ENCODE peak calls at places on chromosomes 3 and 15, in four cellular contexts. U, I, M and H are unnamed samples.

GRCh38 chr15:64837502-64837901 is 4.2 kb upstream of the PLEKHO2 start:
- DNase-seq in M (no peak), I (no peak), U (no peak), H (no peak)

GRCh38 chr15:30985081-30985531 is 6.3 kb downstream of the MTMR10 start:
- DNase-seq in M (no peak), I (no peak), U (no peak), H (no peak)

GRCh38 chr3:194521514-194522260 is 34.9 kb upstream of the ATP13A3 start:
- DNase-seq in U (no peak), I (no peak), M (no peak), H (no peak)

GRCh38 chr3:114569186-114569585 is 275.4 kb downstream of the TIGIT start:
- DNase-seq in I (no peak), M (no peak), U (no peak), H (no peak)

GRCh38 chr3:132290833-132291232 is 26.4 kb upstream of the ACP3 start:
- DNase-seq in U (peak), I (no peak), M (no peak), H (no peak)

GRCh38 chr15:69341356-69341755 is 42.6 kb downstream of the PAQR5 start:
- DNase-seq in I (no peak), M (no peak), U (no peak), H (no peak)

GRCh38 chr15:48170981-48171380 is 7.1 kb downstream of the MYEF2 start:
- DNase-seq in M (peak), I (no peak), U (no peak), H (no peak)

GRCh38 chr15:39585871-39586301 is 5.0 kb downstream of the THBS1 start:
- DNase-seq in U (no peak), M (no peak), I (no peak), H (no peak)

GRCh38 chr3:8550619-8551018 is 49.0 kb downstream of the LMCD1 start:
- DNase-seq in U (no peak), M (no peak), I (no peak), H (no peak)

GRCh38 chr15:71128939-71129562 is 13.8 kb downstream of the THSD4 start:
- DNase-seq in I (no peak), U (peak), M (no peak), H (no peak)
- TF ChIP-seq NR3C1 in I (no peak), U (no peak), M (no peak), H (no peak)

DNA sequence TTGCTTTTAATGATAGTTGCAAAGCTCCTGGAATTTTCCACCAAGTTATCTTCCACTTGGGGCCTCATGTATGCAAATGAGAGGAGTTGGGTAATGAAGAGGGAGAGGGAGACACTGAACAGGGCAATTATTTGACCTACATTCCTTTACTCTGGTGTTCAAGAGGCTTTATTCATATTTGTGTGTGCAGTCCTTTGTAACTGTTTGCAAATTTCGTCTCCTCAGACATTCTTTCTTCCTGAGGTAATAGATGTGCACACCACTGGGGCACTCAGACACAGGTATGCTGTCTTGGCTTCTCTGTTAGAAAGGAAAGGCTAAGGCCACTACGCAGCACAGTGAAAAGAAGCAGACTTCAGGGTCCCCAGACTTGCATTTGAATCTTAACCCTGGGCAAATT is 189.7 kb upstream of the IL12A start:
- DNase-seq in I (no peak), U (no peak), M (peak), H (no peak)
- TF ChIP-seq CTCF in I (no peak), U (no peak), M (no peak), H (no peak)

GRCh38 chr3:5037828-5038227 is 58.6 kb downstream of the BHLHE40 start:
- DNase-seq in I (no peak), M (no peak), U (no peak), H (no peak)

GRCh38 chr3:5036536-5036833 is 57.2 kb downstream of the BHLHE40 start:
- DNase-seq in U (no peak), M (no peak), I (no peak), H (no peak)

GRCh38 chr3:5039585-5039984 is 60.3 kb downstream of the BHLHE40 start:
- DNase-seq in I (no peak), M (no peak), U (no peak), H (no peak)

GRCh38 chr3:5036858-5037257 is 57.6 kb downstream of the BHLHE40 start:
- DNase-seq in U (no peak), I (no peak), M (no peak), H (no peak)

DNA sequence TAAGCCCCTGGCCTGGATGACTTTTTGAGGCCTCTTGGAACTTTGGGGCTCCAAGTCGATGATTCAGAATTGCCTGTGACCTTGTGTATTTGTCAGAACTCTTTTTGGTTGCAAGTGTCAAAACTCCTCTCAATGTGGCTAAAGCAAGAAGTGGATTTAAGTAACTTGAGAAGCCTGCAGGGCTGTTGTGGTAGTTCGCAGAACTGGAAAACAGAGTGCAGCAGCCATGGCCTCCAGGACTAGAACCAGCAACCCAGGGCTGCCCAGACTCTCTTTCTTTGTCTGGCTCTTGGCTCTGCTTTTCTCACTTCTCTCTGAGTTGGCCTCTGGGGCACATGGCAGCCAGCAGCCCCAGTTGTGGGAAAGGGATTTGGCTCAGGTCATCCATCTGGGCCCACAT is 59.0 kb downstream of the BHLHE40 start:
- DNase-seq in U (no peak), M (no peak), I (no peak), H (no peak)
- TF ChIP-seq NR3C1 in U (no peak), M (no peak), I (no peak), H (no peak)

DNA sequence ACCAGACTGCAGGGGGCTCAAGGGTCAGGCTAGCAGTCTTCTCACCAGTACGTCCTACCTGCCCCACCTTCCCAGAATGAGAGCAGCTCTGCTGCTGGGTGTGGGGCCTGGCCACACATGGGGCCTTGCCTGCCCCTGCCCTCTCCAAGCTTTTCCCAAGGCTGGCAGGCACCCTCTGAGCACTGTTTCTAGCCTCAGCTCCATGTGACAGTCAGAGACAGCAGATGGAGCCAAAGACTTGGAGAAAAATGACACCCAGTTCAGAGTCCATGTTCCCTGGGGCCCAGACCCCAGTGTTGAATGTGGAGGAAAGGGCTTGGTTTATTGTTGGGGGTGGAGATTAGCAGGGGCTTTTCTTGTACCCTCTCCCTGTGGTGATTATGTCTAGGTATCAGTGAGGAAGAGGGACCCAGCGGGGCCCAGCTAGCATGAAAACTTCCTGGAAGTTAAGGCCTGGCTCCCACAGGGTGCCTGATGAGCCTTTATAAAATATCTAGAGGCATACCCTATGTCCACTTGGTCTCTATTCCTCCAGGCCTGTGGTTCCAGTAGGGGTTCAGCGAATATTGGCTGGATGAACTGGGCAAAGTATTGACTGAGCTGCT is 153.8 kb downstream of the EEFSEC start:
- DNase-seq in M (peak), U (no peak), I (no peak), H (no peak)
- TF ChIP-seq CTCF in M (peak), U (no peak), I (peak), H (no peak)

DNA sequence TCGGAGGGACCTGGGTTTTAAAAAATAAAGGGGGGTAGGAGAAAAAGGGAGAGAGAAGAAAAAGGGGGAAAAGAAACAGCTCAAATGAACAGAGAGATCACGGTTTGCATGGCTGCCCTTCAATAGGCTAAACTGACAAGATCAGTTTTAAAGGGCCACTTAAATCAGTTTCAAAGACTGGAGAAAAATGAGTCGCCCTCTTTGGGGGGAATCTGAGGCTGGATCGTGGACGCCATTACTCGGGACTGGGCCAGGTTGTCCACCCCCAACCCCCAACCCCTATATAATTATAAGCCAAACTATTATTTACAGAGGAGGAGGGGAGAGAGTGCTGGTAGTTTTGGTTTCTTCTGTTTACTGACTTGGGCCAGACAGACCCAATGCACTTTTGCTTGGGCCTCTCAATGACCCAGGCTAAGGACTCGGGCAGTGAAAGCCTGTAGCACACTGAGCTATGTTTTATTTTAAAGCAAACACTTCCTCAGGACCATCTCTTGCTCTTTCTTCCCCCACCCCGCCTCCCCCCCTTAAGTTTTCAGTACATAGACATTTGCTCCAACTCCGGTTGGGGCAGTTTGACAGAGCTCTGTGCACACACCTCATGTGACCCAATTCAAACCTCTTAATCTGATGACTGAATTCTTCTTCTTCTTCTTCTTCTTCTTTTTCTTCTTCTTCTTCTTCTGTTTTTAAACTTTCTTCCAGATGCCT is 6.3 kb downstream of the NR2F2 start:
- DNase-seq in M (peak), U (no peak), I (no peak), H (no peak)
- TF ChIP-seq NR3C1 in M (no peak), U (no peak), I (no peak), H (no peak)